ENCODE peak calls at places on chromosomes 1 and 21, in six cellular contexts. D, S, Y, N, B and Q are unnamed samples.

GRCh38 chr21:40620386-40621145 is 226.4 kb downstream of the DSCAM start:
- DNase-seq in D (no peak), S (no peak), Y (no peak), N (no peak), B (no peak), Q (no peak)

GRCh38 chr1:204108312-204109141 is 35.6 kb downstream of the SOX13 start:
- DNase-seq in D (no peak), S (peak; percentile 86), Y (no peak), N (no peak), B (no peak), Q (no peak)

GRCh38 chr1:172585348-172585747 is 52.4 kb downstream of the SUCO start:
- DNase-seq in D (no peak), S (no peak), Y (no peak), N (no peak), B (no peak), Q (no peak)

GRCh38 chr1:234369784-234370183 is 3.5 kb upstream of the COA6 start:
- DNase-seq in D (no peak), S (no peak), Y (no peak), N (no peak), B (no peak), Q (no peak)

GRCh38 chr21:17083084-17083483 is 429.8 kb upstream of the CXADR start:
- DNase-seq in D (no peak), S (no peak), Y (no peak), N (no peak), B (no peak), Q (no peak)

GRCh38 chr1:57549280-57549679 is 125.4 kb upstream of the DAB1 start:
- DNase-seq in D (no peak), S (no peak), Y (no peak), N (no peak), B (no peak), Q (no peak)

GRCh38 chr1:41122851-41123518 is 101.5 kb upstream of the SLFNL1 start:
- DNase-seq in D (peak; percentile 44), S (no peak), Y (no peak), N (no peak), B (peak; percentile 86), Q (no peak)

GRCh38 chr1:99766378-99766800 is at the start of gene FRRS1:
- DNase-seq in D (peak; percentile 71), S (no peak), Y (peak; percentile 85), N (peak; percentile 52), B (peak; percentile 66), Q (peak; percentile 52)

GRCh38 chr1:15820478-15820877 is 13.0 kb upstream of the UQCRHL start:
- DNase-seq in D (no peak), S (no peak), Y (no peak), N (no peak), B (no peak), Q (no peak)

GRCh38 chr1:27350673-27351540 is 9.1 kb downstream of the SYTL1 start:
- DNase-seq in D (peak; percentile 91), S (peak; percentile 93), Y (no peak), N (no peak), B (peak; percentile 66), Q (no peak)

GRCh38 chr1:8182034-8182761 is 135.7 kb upstream of the SLC45A1 start:
- DNase-seq in D (no peak), S (no peak), Y (peak; percentile 87), N (no peak), B (peak; percentile 85), Q (no peak)

GRCh38 chr1:83102630-83103071 is 896.3 kb downstream of the TTLL7 start:
- DNase-seq in D (no peak), S (no peak), Y (no peak), N (no peak), B (no peak), Q (no peak)

GRCh38 chr1:156848461-156849150 is 10.3 kb downstream of the INSRR start:
- DNase-seq in D (peak; percentile 72), S (peak; percentile 78), Y (no peak), N (no peak), B (no peak), Q (no peak)

GRCh38 chr1:9537863-9538668 is 1.2 kb upstream of the SLC25A33 start:
- DNase-seq in D (no peak), S (no peak), Y (no peak), N (no peak), B (peak; percentile 97), Q (no peak)

GRCh38 chr21:38988211-38989096 is 182.7 kb downstream of the ETS2 start:
- DNase-seq in D (no peak), S (no peak), Y (no peak), N (no peak), B (no peak), Q (no peak)

GRCh38 chr1:222769181-222769580 is 32.2 kb downstream of the FAM177B start:
- DNase-seq in D (no peak), S (no peak), Y (no peak), N (no peak), B (no peak), Q (no peak)

GRCh38 chr1:116722016-116722838 is 32.0 kb upstream of the CD2 start:
- DNase-seq in D (no peak), S (no peak), Y (no peak), N (no peak), B (no peak), Q (no peak)

GRCh38 chr1:78038491-78038939 is 7.3 kb upstream of the GIPC2 start:
- DNase-seq in D (no peak), S (no peak), Y (no peak), N (no peak), B (no peak), Q (no peak)

GRCh38 chr1:23444104-23444533 is 19.6 kb upstream of the TCEA3 start:
- DNase-seq in D (no peak), S (no peak), Y (no peak), N (no peak), B (no peak), Q (no peak)

GRCh38 chr1:16625497-16626408 is 12.4 kb upstream of the NBPF1 start:
- DNase-seq in D (peak; percentile 47), S (peak; percentile 72), Y (no peak), N (no peak), B (no peak), Q (no peak)

GRCh38 chr1:84698151-84698651 is 7.9 kb upstream of the SSX2IP start:
- DNase-seq in D (no peak), S (no peak), Y (no peak), N (no peak), B (no peak), Q (no peak)

GRCh38 chr1:53547321-53547720 is 88.1 kb downstream of the DMRTB1 start:
- DNase-seq in D (no peak), S (no peak), Y (no peak), N (no peak), B (no peak), Q (no peak)

GRCh38 chr1:55127827-55128343 is 87.3 kb downstream of the USP24 start:
- DNase-seq in D (no peak), S (no peak), Y (peak; percentile 20), N (no peak), B (no peak), Q (no peak)

GRCh38 chr1:89525169-89525855 is 683 bp downstream of the LRRC8B start:
- DNase-seq in D (peak; percentile 54), S (no peak), Y (peak; percentile 35), N (no peak), B (peak; percentile 17), Q (peak; percentile 17)

GRCh38 chr1:178275083-178275482 is 181.2 kb downstream of the RASAL2 start:
- DNase-seq in D (no peak), S (no peak), Y (no peak), N (no peak), B (no peak), Q (no peak)

GRCh38 chr1:205001101-205001620 is 41.9 kb upstream of the CNTN2 start:
- DNase-seq in D (no peak), S (no peak), Y (no peak), N (no peak), B (no peak), Q (no peak)

GRCh38 chr1:80047791-80048190 is 1041.3 kb upstream of the ADGRL4 start:
- DNase-seq in D (no peak), S (no peak), Y (no peak), N (no peak), B (no peak), Q (no peak)

GRCh38 chr1:119868176-119868575 is 28.1 kb downstream of the ADAM30 start:
- DNase-seq in D (no peak), S (no peak), Y (no peak), N (no peak), B (no peak), Q (no peak)
- TF ChIP-seq POLR2AphosphoS5 in D (no peak), S (no peak), Y (no peak), N (no peak), B (no peak), Q (no peak)

DNA sequence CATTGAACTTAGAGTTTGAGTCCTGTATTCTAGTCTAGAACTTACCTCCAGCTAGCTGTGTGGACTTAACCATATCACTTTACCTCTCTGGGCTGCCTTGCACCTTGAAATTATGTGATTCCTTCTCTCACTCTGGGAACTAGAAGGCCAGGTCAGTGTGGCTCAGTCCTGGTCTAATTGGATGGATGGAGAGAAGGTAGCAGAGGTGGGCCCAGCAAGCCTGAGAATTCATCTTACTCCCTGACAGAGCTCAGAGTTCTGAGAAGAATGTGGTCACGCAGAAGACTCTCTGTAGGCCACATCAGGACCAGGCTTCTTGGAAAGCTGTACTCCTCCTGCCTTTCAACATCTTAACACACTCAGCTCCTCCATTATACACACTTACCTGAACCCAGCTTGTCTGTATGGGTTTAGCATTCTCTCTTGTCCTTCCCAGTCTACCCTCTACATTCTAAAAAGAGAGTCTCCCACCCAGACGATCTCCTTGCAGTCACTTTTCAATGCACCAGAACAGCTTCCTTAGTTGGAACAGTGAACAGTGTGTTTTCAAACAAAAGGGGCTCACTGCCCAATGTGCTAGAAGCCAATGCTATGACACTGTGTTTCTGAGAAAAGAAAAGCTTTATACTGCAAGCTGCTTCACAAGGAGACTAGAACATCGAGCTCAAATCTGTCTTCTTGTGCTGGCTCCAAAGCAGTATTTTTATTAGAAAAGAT is 60.5 kb downstream of the CAPN9 start:
- DNase-seq in D (no peak), S (peak; percentile 17), Y (no peak), N (no peak), B (no peak), Q (no peak)
- TF ChIP-seq TAF1 in D (no peak), S (no peak), Y (no peak), N (no peak), B (no peak), Q (no peak)

DNA sequence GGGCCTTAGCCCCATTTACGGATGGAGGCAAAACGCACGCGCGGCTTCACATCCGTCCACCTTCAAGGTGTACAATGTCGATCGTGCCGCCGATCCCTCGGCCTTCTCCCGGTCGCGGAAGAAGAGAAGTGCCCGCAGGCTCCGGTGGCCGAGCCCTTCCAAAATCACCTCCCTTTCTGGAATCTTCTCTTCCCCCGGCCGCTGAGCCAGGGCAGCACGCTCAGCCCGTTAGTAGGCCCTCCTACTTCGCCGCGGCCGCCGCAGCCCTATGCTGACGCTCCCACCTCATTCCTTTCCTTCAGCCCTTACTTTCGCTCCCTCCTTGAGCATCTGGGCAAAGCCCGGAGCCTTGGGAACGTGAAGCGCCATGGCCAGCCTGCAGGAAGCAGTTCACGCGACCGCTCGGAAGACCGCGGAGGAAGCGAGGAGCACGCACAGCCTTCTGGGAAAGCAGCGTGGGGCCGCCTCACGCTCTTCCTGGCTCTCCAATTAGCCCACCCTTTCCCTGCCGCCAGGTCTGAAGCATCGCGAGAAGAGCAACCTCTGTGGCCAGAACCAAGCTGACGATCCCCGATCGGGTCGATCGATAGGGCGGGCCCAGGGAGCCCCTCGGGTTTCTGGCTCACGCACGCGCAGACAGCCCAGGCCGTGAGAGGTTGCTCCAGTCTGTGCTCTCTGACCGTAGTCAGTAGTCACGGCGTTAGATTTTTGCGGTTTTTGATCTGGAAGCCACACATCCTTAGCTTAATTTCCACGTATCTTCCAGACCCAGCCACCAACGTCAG is at the start of gene CCT8:
- DNase-seq in D (peak; percentile 99), S (peak; percentile 94), Y (peak; percentile 98), N (peak; percentile 62), B (peak; percentile 98), Q (peak; percentile 72)
- TF ChIP-seq POLR2A in D (peak; percentile 99), S (peak; percentile 95), Y (peak; percentile 100), N (peak; percentile 98), B (peak; percentile 95), Q (peak; percentile 99)

GRCh38 chr1:217029311-217030157 is 306.3 kb upstream of the ESRRG start:
- DNase-seq in D (no peak), S (no peak), Y (no peak), N (no peak), B (no peak), Q (no peak)
- TF ChIP-seq POLR2AphosphoS5 in D (no peak), S (no peak), Y (no peak), N (no peak), B (no peak), Q (no peak)